ENCODE peak calls at places on chromosomes 1 and 21, in five cellular contexts. One of them, this sample, is unnamed. For H3K4me1, the result is how much of the 10 kb centered on the place peaks cover.

GRCh38 chr1:27137022-27137542 is 17.8 kb downstream of the SLC9A1 start:
- DNase-seq in iPS DF 6.9: no peak
- DNase-seq in aorta: peak
- DNase-seq in astrocyte: no peak
- DNase-seq in transverse colon: peak
- DNase-seq in this sample: no peak

GRCh38 chr21:32868631-32869454 is 97.3 kb upstream of the PAXBP1 start:
- DNase-seq in iPS DF 6.9: no peak
- DNase-seq in aorta: no peak
- DNase-seq in astrocyte: no peak
- DNase-seq in transverse colon: no peak
- DNase-seq in this sample: no peak

GRCh38 chr1:147494998-147495580 is 46.2 kb upstream of the BCL9 start:
- DNase-seq in iPS DF 6.9: peak
- DNase-seq in aorta: peak
- DNase-seq in astrocyte: peak
- DNase-seq in transverse colon: peak
- DNase-seq in this sample: peak

GRCh38 chr1:170836146-170836545 is 99.2 kb upstream of the MROH9 start:
- DNase-seq in iPS DF 6.9: no peak
- DNase-seq in aorta: no peak
- DNase-seq in astrocyte: peak
- DNase-seq in transverse colon: no peak
- DNase-seq in this sample: no peak

GRCh38 chr1:192609110-192610079 is 26.6 kb upstream of the RGS13 start:
- DNase-seq in iPS DF 6.9: no peak
- DNase-seq in aorta: peak
- DNase-seq in astrocyte: no peak
- DNase-seq in transverse colon: peak
- DNase-seq in this sample: peak

GRCh38 chr1:210516092-210516491 is 187.4 kb downstream of the HHAT start:
- DNase-seq in iPS DF 6.9: no peak
- DNase-seq in aorta: no peak
- DNase-seq in astrocyte: no peak
- DNase-seq in transverse colon: no peak
- DNase-seq in this sample: no peak

GRCh38 chr1:67612690-67613322 is 72.2 kb upstream of the GADD45A start:
- DNase-seq in iPS DF 6.9: no peak
- DNase-seq in aorta: peak
- DNase-seq in astrocyte: no peak
- DNase-seq in transverse colon: no peak
- DNase-seq in this sample: peak

GRCh38 chr1:94326329-94326728 is 88.9 kb upstream of the ARHGAP29 start:
- DNase-seq in iPS DF 6.9: no peak
- DNase-seq in aorta: no peak
- DNase-seq in astrocyte: no peak
- DNase-seq in transverse colon: no peak
- DNase-seq in this sample: no peak

GRCh38 chr1:159749630-159750029 is 31.1 kb upstream of the DUSP23 start:
- DNase-seq in iPS DF 6.9: no peak
- DNase-seq in aorta: no peak
- DNase-seq in astrocyte: no peak
- DNase-seq in transverse colon: no peak
- DNase-seq in this sample: no peak

GRCh38 chr1:243921113-243921512 is 71.1 kb upstream of the AKT3 start:
- DNase-seq in iPS DF 6.9: no peak
- DNase-seq in aorta: no peak
- DNase-seq in astrocyte: no peak
- DNase-seq in transverse colon: no peak
- DNase-seq in this sample: no peak

GRCh38 chr1:21662426-21663250 is 6.5 kb downstream of the RAP1GAP start:
- DNase-seq in iPS DF 6.9: no peak
- DNase-seq in aorta: peak
- DNase-seq in astrocyte: no peak
- DNase-seq in transverse colon: no peak
- DNase-seq in this sample: no peak

GRCh38 chr1:150322310-150322709 is 977 bp downstream of the PRPF3 start:
- DNase-seq in iPS DF 6.9: no peak
- DNase-seq in aorta: no peak
- DNase-seq in astrocyte: no peak
- DNase-seq in transverse colon: no peak
- DNase-seq in this sample: no peak

GRCh38 chr1:150321826-150322166 is 463 bp downstream of the PRPF3 start:
- DNase-seq in iPS DF 6.9: no peak
- DNase-seq in aorta: no peak
- DNase-seq in astrocyte: no peak
- DNase-seq in transverse colon: no peak
- DNase-seq in this sample: no peak

GRCh38 chr1:150320667-150320978 is 710 bp upstream of the PRPF3 start:
- DNase-seq in iPS DF 6.9: no peak
- DNase-seq in aorta: no peak
- DNase-seq in astrocyte: no peak
- DNase-seq in transverse colon: no peak
- DNase-seq in this sample: no peak
- H3K4me1 ChIP-seq in iPS DF 6.9: under half
- H3K4me1 ChIP-seq in aorta: under half
- H3K4me1 ChIP-seq in astrocyte: under half
- H3K4me1 ChIP-seq in transverse colon: under half
- H3K4me1 ChIP-seq in this sample: under half

GRCh38 chr21:46189213-46189958 is 5.1 kb upstream of the SPATC1L start:
- DNase-seq in iPS DF 6.9: no peak
- DNase-seq in aorta: peak
- DNase-seq in astrocyte: peak
- DNase-seq in transverse colon: no peak
- DNase-seq in this sample: peak

GRCh38 chr21:46185717-46186116 is 1.5 kb upstream of the SPATC1L start:
- DNase-seq in iPS DF 6.9: no peak
- DNase-seq in aorta: peak
- DNase-seq in astrocyte: no peak
- DNase-seq in transverse colon: no peak
- DNase-seq in this sample: no peak

GRCh38 chr21:46188226-46189212 is 4.3 kb upstream of the SPATC1L start:
- DNase-seq in iPS DF 6.9: no peak
- DNase-seq in aorta: peak
- DNase-seq in astrocyte: peak
- DNase-seq in transverse colon: no peak
- DNase-seq in this sample: peak

GRCh38 chr21:46187814-46188213 is 3.6 kb upstream of the SPATC1L start:
- DNase-seq in iPS DF 6.9: no peak
- DNase-seq in aorta: peak
- DNase-seq in astrocyte: no peak
- DNase-seq in transverse colon: no peak
- DNase-seq in this sample: no peak

GRCh38 chr21:46187251-46187650 is 3.0 kb upstream of the SPATC1L start:
- DNase-seq in iPS DF 6.9: no peak
- DNase-seq in aorta: peak
- DNase-seq in astrocyte: no peak
- DNase-seq in transverse colon: no peak
- DNase-seq in this sample: no peak
- H3K4me1 ChIP-seq in iPS DF 6.9: under half
- H3K4me1 ChIP-seq in aorta: under half
- H3K4me1 ChIP-seq in astrocyte: under half
- H3K4me1 ChIP-seq in transverse colon: under half
- H3K4me1 ChIP-seq in this sample: under half

GRCh38 chr1:161176468-161177111 is 717 bp downstream of the B4GALT3 start:
- DNase-seq in iPS DF 6.9: no peak
- DNase-seq in aorta: peak
- DNase-seq in astrocyte: no peak
- DNase-seq in transverse colon: no peak
- DNase-seq in this sample: no peak
- H3K4me1 ChIP-seq in iPS DF 6.9: under half
- H3K4me1 ChIP-seq in aorta: under half
- H3K4me1 ChIP-seq in astrocyte: under half
- H3K4me1 ChIP-seq in transverse colon: under half
- H3K4me1 ChIP-seq in this sample: under half

GRCh38 chr1:167750641-167751040 is 28.9 kb downstream of the MPZL1 start:
- DNase-seq in iPS DF 6.9: no peak
- DNase-seq in aorta: no peak
- DNase-seq in astrocyte: no peak
- DNase-seq in transverse colon: no peak
- DNase-seq in this sample: no peak
- H3K4me1 ChIP-seq in iPS DF 6.9: under half
- H3K4me1 ChIP-seq in aorta: under half
- H3K4me1 ChIP-seq in astrocyte: under half
- H3K4me1 ChIP-seq in transverse colon: under half
- H3K4me1 ChIP-seq in this sample: under half

GRCh38 chr1:205852969-205853368 is 3.0 kb upstream of the PM20D1 start:
- DNase-seq in iPS DF 6.9: no peak
- DNase-seq in aorta: no peak
- DNase-seq in astrocyte: no peak
- DNase-seq in transverse colon: no peak
- DNase-seq in this sample: no peak

GRCh38 chr1:205851993-205852392 is 2.1 kb upstream of the PM20D1 start:
- DNase-seq in iPS DF 6.9: no peak
- DNase-seq in aorta: no peak
- DNase-seq in astrocyte: no peak
- DNase-seq in transverse colon: no peak
- DNase-seq in this sample: no peak

GRCh38 chr1:205849619-205850355 is at the start of gene PM20D1:
- DNase-seq in iPS DF 6.9: peak
- DNase-seq in aorta: peak
- DNase-seq in astrocyte: peak
- DNase-seq in transverse colon: peak
- DNase-seq in this sample: peak
- H3K4me1 ChIP-seq in iPS DF 6.9: under half
- H3K4me1 ChIP-seq in aorta: under half
- H3K4me1 ChIP-seq in astrocyte: under half
- H3K4me1 ChIP-seq in transverse colon: under half
- H3K4me1 ChIP-seq in this sample: under half

GRCh38 chr1:10724052-10724494 is 72.4 kb downstream of the CASZ1 start:
- DNase-seq in iPS DF 6.9: no peak
- DNase-seq in aorta: no peak
- DNase-seq in astrocyte: peak
- DNase-seq in transverse colon: peak
- DNase-seq in this sample: no peak

GRCh38 chr1:10724511-10724910 is 71.9 kb downstream of the CASZ1 start:
- DNase-seq in iPS DF 6.9: no peak
- DNase-seq in aorta: no peak
- DNase-seq in astrocyte: no peak
- DNase-seq in transverse colon: no peak
- DNase-seq in this sample: no peak

GRCh38 chr1:10726355-10726754 is 70.1 kb downstream of the CASZ1 start:
- DNase-seq in iPS DF 6.9: no peak
- DNase-seq in aorta: peak
- DNase-seq in astrocyte: no peak
- DNase-seq in transverse colon: peak
- DNase-seq in this sample: peak

GRCh38 chr1:10723317-10723716 is 73.1 kb downstream of the CASZ1 start:
- DNase-seq in iPS DF 6.9: no peak
- DNase-seq in aorta: no peak
- DNase-seq in astrocyte: no peak
- DNase-seq in transverse colon: no peak
- DNase-seq in this sample: no peak

GRCh38 chr1:10724948-10725852 is 71.2 kb downstream of the CASZ1 start:
- DNase-seq in iPS DF 6.9: no peak
- DNase-seq in aorta: peak
- DNase-seq in astrocyte: peak
- DNase-seq in transverse colon: no peak
- DNase-seq in this sample: peak
- H3K4me1 ChIP-seq in iPS DF 6.9: under half
- H3K4me1 ChIP-seq in aorta: under half
- H3K4me1 ChIP-seq in astrocyte: under half
- H3K4me1 ChIP-seq in transverse colon: under half
- H3K4me1 ChIP-seq in this sample: under half

GRCh38 chr1:154404511-154404931 is 622 bp upstream of the IL6R start:
- DNase-seq in iPS DF 6.9: no peak
- DNase-seq in aorta: no peak
- DNase-seq in astrocyte: no peak
- DNase-seq in transverse colon: no peak
- DNase-seq in this sample: no peak
- H3K4me1 ChIP-seq in iPS DF 6.9: under half
- H3K4me1 ChIP-seq in aorta: under half
- H3K4me1 ChIP-seq in astrocyte: under half
- H3K4me1 ChIP-seq in transverse colon: under half
- H3K4me1 ChIP-seq in this sample: under half

GRCh38 chr1:115672224-115673009 is 30.6 kb downstream of the VANGL1 start:
- DNase-seq in iPS DF 6.9: no peak
- DNase-seq in aorta: no peak
- DNase-seq in astrocyte: no peak
- DNase-seq in transverse colon: no peak
- DNase-seq in this sample: no peak

GRCh38 chr1:115669002-115669673 is 27.4 kb downstream of the VANGL1 start:
- DNase-seq in iPS DF 6.9: no peak
- DNase-seq in aorta: no peak
- DNase-seq in astrocyte: peak
- DNase-seq in transverse colon: no peak
- DNase-seq in this sample: no peak

GRCh38 chr1:115669886-115670285 is 28.1 kb downstream of the VANGL1 start:
- DNase-seq in iPS DF 6.9: no peak
- DNase-seq in aorta: no peak
- DNase-seq in astrocyte: peak
- DNase-seq in transverse colon: no peak
- DNase-seq in this sample: no peak

GRCh38 chr1:115671176-115672062 is 29.6 kb downstream of the VANGL1 start:
- DNase-seq in iPS DF 6.9: no peak
- DNase-seq in aorta: no peak
- DNase-seq in astrocyte: peak
- DNase-seq in transverse colon: peak
- DNase-seq in this sample: no peak

DNA sequence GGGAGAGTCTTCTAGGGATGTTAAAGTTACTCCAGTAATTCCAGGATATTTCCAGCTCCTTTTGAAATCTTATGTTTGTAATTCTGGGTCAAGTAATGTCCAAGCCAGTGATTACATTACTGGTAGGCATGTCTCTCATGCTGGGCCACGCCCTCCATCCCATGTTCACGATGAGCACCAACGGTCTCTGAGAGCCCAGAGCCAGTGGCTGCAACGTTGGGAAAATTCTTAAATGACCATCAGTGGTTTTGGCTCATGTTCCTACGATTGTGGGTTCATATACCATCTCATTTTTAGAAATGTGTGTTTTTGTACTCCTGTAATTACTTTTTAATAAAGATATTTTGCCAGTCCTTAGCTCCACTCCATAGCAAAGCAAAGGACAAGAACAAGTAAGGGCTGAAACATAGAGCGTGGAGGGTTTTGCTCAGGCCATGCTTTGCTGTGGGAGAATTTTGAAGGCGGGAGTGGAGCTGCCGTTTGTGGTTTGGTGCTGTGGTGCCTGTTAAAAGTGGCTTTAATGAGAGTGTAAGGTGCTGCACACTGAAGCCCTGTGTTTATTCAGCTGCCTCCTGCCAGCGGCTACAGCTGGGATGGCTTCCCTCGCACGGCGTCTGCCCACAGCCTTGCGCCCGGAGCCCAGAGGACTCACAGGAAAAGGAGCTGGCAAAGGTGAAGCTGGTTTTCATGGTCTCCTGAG is 28.9 kb downstream of the VANGL1 start:
- DNase-seq in iPS DF 6.9: no peak
- DNase-seq in aorta: no peak
- DNase-seq in astrocyte: peak
- DNase-seq in transverse colon: no peak
- DNase-seq in this sample: no peak
- H3K4me1 ChIP-seq in iPS DF 6.9: under half
- H3K4me1 ChIP-seq in aorta: under half
- H3K4me1 ChIP-seq in astrocyte: under half
- H3K4me1 ChIP-seq in transverse colon: under half
- H3K4me1 ChIP-seq in this sample: under half